ENCODE peak calls at places on chromosomes 7 and 10, in four cellular contexts. I is right lobe of liver, W is lung microvascular endothelial cell, H is NCI-H1105 treated with DMSO at 0.1 percent for 48 hours. F is an unnamed sample.

GRCh38 chr7:157462840-157463239 is 126.0 kb downstream of the DNAJB6 start:
- DNase-seq in I (no peak), W (no peak), H (no peak), F (no peak)

GRCh38 chr7:100407285-100408180 is 21.0 kb downstream of the ZCWPW1 start:
- DNase-seq in I (no peak), W (peak), H (peak), F (peak)

GRCh38 chr10:66555061-66555460 is 370.8 kb upstream of the LRRTM3 start:
- DNase-seq in I (no peak), W (no peak), H (no peak), F (no peak)

GRCh38 chr10:71354771-71355170 is 35.7 kb downstream of the SLC29A3 start:
- DNase-seq in I (no peak), W (peak), H (no peak), F (no peak)

GRCh38 chr10:44387853-44388251 is 3.0 kb upstream of the CXCL12 start:
- DNase-seq in I (no peak), W (no peak), H (no peak), F (no peak)

GRCh38 chr7:88309845-88310244 is 3.2 kb upstream of the STEAP4 start:
- DNase-seq in I (no peak), W (no peak), H (no peak), F (no peak)

GRCh38 chr7:73828107-73828803 is 2.5 kb upstream of the CLDN4 start:
- DNase-seq in I (no peak), W (peak), H (no peak), F (peak)

GRCh38 chr10:61847087-61847486 is 54.4 kb upstream of the ARID5B start:
- DNase-seq in I (no peak), W (peak), H (no peak), F (no peak)

GRCh38 chr10:107653832-107654287 is 489.4 kb upstream of the SORCS1 start:
- DNase-seq in I (no peak), W (peak), H (no peak), F (no peak)

GRCh38 chr7:151313857-151314256 is 27.8 kb upstream of the NUB1 start:
- DNase-seq in I (no peak), W (peak), H (no peak), F (no peak)

GRCh38 chr10:86876748-86877147 is 80.7 kb downstream of the MMRN2 start:
- DNase-seq in I (no peak), W (peak), H (no peak), F (no peak)

GRCh38 chr10:118324140-118324539 is 18.0 kb downstream of the FAM204A start:
- DNase-seq in I (no peak), W (no peak), H (no peak), F (no peak)

GRCh38 chr10:35353805-35354204 is 17.5 kb downstream of the CCNY start:
- DNase-seq in I (no peak), W (no peak), H (no peak), F (no peak)

F was measured in mucosa of descending colon.